ENCODE peak calls at places on chromosomes 5 and 9, in seven cellular contexts. One of them, this sample, is unnamed.

GRCh38 chr5:110757118-110757729 is 18.4 kb downstream of the SLC25A46 start:
- DNase-seq in HepG2: peak
- DNase-seq in NB4: peak
- DNase-seq in prostate gland: no peak
- DNase-seq in progenitor cell of endocrine pancreas: no peak
- DNase-seq in AG10803: peak
- DNase-seq in GM06990: no peak
- DNase-seq in this sample: no peak

GRCh38 chr9:33469891-33470290 is 3.8 kb downstream of the NOL6 start:
- DNase-seq in HepG2: no peak
- DNase-seq in NB4: no peak
- DNase-seq in prostate gland: no peak
- DNase-seq in progenitor cell of endocrine pancreas: no peak
- DNase-seq in AG10803: no peak
- DNase-seq in GM06990: no peak
- DNase-seq in this sample: no peak

GRCh38 chr9:126347911-126348760 is 21.5 kb downstream of the MVB12B start:
- DNase-seq in HepG2: no peak
- DNase-seq in NB4: no peak
- DNase-seq in prostate gland: no peak
- DNase-seq in progenitor cell of endocrine pancreas: no peak
- DNase-seq in AG10803: no peak
- DNase-seq in GM06990: no peak
- DNase-seq in this sample: no peak

GRCh38 chr9:14485366-14485765 is 171.4 kb upstream of the NFIB start:
- DNase-seq in HepG2: no peak
- DNase-seq in NB4: no peak
- DNase-seq in prostate gland: no peak
- DNase-seq in progenitor cell of endocrine pancreas: no peak
- DNase-seq in AG10803: no peak
- DNase-seq in GM06990: no peak
- DNase-seq in this sample: no peak

GRCh38 chr5:150484964-150485769 is 22.8 kb upstream of the NDST1 start:
- DNase-seq in HepG2: peak
- DNase-seq in NB4: no peak
- DNase-seq in prostate gland: no peak
- DNase-seq in progenitor cell of endocrine pancreas: peak
- DNase-seq in AG10803: no peak
- DNase-seq in GM06990: no peak
- DNase-seq in this sample: no peak

GRCh38 chr5:150295172-150295611 is 5.6 kb upstream of the CAMK2A start:
- DNase-seq in HepG2: peak
- DNase-seq in NB4: no peak
- DNase-seq in prostate gland: no peak
- DNase-seq in progenitor cell of endocrine pancreas: no peak
- DNase-seq in AG10803: peak
- DNase-seq in GM06990: no peak
- DNase-seq in this sample: no peak

GRCh38 chr9:133701321-133701980 is 36.7 kb downstream of the SARDH start:
- DNase-seq in HepG2: no peak
- DNase-seq in NB4: no peak
- DNase-seq in prostate gland: no peak
- DNase-seq in progenitor cell of endocrine pancreas: no peak
- DNase-seq in AG10803: peak
- DNase-seq in GM06990: no peak
- DNase-seq in this sample: no peak

GRCh38 chr5:87393331-87393730 is 19.4 kb downstream of the CCNH start:
- DNase-seq in HepG2: no peak
- DNase-seq in NB4: no peak
- DNase-seq in prostate gland: no peak
- DNase-seq in progenitor cell of endocrine pancreas: no peak
- DNase-seq in AG10803: peak
- DNase-seq in GM06990: no peak
- DNase-seq in this sample: no peak

GRCh38 chr5:172293054-172293744 is 9.6 kb upstream of the UBTD2 start:
- DNase-seq in HepG2: peak
- DNase-seq in NB4: peak
- DNase-seq in prostate gland: peak
- DNase-seq in progenitor cell of endocrine pancreas: peak
- DNase-seq in AG10803: peak
- DNase-seq in GM06990: peak
- DNase-seq in this sample: peak

GRCh38 chr5:136031713-136032112 is 2.9 kb downstream of the TGFBI start:
- DNase-seq in HepG2: no peak
- DNase-seq in NB4: no peak
- DNase-seq in prostate gland: no peak
- DNase-seq in progenitor cell of endocrine pancreas: no peak
- DNase-seq in AG10803: peak
- DNase-seq in GM06990: no peak
- DNase-seq in this sample: no peak

GRCh38 chr5:167765341-167765740 is 526.1 kb upstream of the WWC1 start:
- DNase-seq in HepG2: no peak
- DNase-seq in NB4: no peak
- DNase-seq in prostate gland: no peak
- DNase-seq in progenitor cell of endocrine pancreas: no peak
- DNase-seq in AG10803: peak
- DNase-seq in GM06990: no peak
- DNase-seq in this sample: no peak

GRCh38 chr9:136255166-136255538 is 9.5 kb upstream of the QSOX2 start:
- DNase-seq in HepG2: peak
- DNase-seq in NB4: peak
- DNase-seq in prostate gland: no peak
- DNase-seq in progenitor cell of endocrine pancreas: no peak
- DNase-seq in AG10803: no peak
- DNase-seq in GM06990: no peak
- DNase-seq in this sample: no peak

GRCh38 chr5:115415143-115415491 is 118.7 kb upstream of the CCDC112 start:
- DNase-seq in HepG2: peak
- DNase-seq in NB4: no peak
- DNase-seq in prostate gland: no peak
- DNase-seq in progenitor cell of endocrine pancreas: no peak
- DNase-seq in AG10803: peak
- DNase-seq in GM06990: no peak
- DNase-seq in this sample: peak

GRCh38 chr9:26725573-26725972 is 167.0 kb downstream of the CAAP1 start:
- DNase-seq in HepG2: no peak
- DNase-seq in NB4: no peak
- DNase-seq in prostate gland: no peak
- DNase-seq in progenitor cell of endocrine pancreas: no peak
- DNase-seq in AG10803: peak
- DNase-seq in GM06990: no peak
- DNase-seq in this sample: no peak

GRCh38 chr5:78534148-78535009 is 114.2 kb downstream of the LHFPL2 start:
- DNase-seq in HepG2: no peak
- DNase-seq in NB4: peak
- DNase-seq in prostate gland: no peak
- DNase-seq in progenitor cell of endocrine pancreas: no peak
- DNase-seq in AG10803: peak
- DNase-seq in GM06990: no peak
- DNase-seq in this sample: no peak

GRCh38 chr5:78974011-78974410 is 11.1 kb downstream of the ARSB start:
- DNase-seq in HepG2: no peak
- DNase-seq in NB4: no peak
- DNase-seq in prostate gland: no peak
- DNase-seq in progenitor cell of endocrine pancreas: no peak
- DNase-seq in AG10803: no peak
- DNase-seq in GM06990: no peak
- DNase-seq in this sample: no peak

GRCh38 chr5:128674837-128675446 is 136.9 kb upstream of the FBN2 start:
- DNase-seq in HepG2: peak
- DNase-seq in NB4: peak
- DNase-seq in prostate gland: no peak
- DNase-seq in progenitor cell of endocrine pancreas: peak
- DNase-seq in AG10803: peak
- DNase-seq in GM06990: no peak
- DNase-seq in this sample: peak

GRCh38 chr9:9950813-9951212 is 662.0 kb downstream of the PTPRD start:
- DNase-seq in HepG2: no peak
- DNase-seq in NB4: no peak
- DNase-seq in prostate gland: no peak
- DNase-seq in progenitor cell of endocrine pancreas: no peak
- DNase-seq in AG10803: peak
- DNase-seq in GM06990: no peak
- DNase-seq in this sample: no peak

GRCh38 chr5:90939208-90939607 is 380.6 kb downstream of the ADGRV1 start:
- DNase-seq in HepG2: no peak
- DNase-seq in NB4: no peak
- DNase-seq in prostate gland: no peak
- DNase-seq in progenitor cell of endocrine pancreas: no peak
- DNase-seq in AG10803: peak
- DNase-seq in GM06990: no peak
- DNase-seq in this sample: no peak

GRCh38 chr5:143638654-143639053 is 173.3 kb upstream of the HMHB1 start:
- DNase-seq in HepG2: no peak
- DNase-seq in NB4: no peak
- DNase-seq in prostate gland: no peak
- DNase-seq in progenitor cell of endocrine pancreas: no peak
- DNase-seq in AG10803: no peak
- DNase-seq in GM06990: no peak
- DNase-seq in this sample: peak

GRCh38 chr9:33350310-33350709 is 52.1 kb downstream of the AQP7 start:
- DNase-seq in HepG2: no peak
- DNase-seq in NB4: no peak
- DNase-seq in prostate gland: no peak
- DNase-seq in progenitor cell of endocrine pancreas: no peak
- DNase-seq in AG10803: peak
- DNase-seq in GM06990: no peak
- DNase-seq in this sample: no peak

GRCh38 chr9:111662851-111663823 is 1.7 kb downstream of the GNG10 start:
- DNase-seq in HepG2: no peak
- DNase-seq in NB4: no peak
- DNase-seq in prostate gland: no peak
- DNase-seq in progenitor cell of endocrine pancreas: peak
- DNase-seq in AG10803: no peak
- DNase-seq in GM06990: peak
- DNase-seq in this sample: peak

GRCh38 chr5:32123058-32123805 is 50.9 kb downstream of the GOLPH3 start:
- DNase-seq in HepG2: no peak
- DNase-seq in NB4: no peak
- DNase-seq in prostate gland: no peak
- DNase-seq in progenitor cell of endocrine pancreas: no peak
- DNase-seq in AG10803: no peak
- DNase-seq in GM06990: no peak
- DNase-seq in this sample: no peak

GRCh38 chr9:105194234-105194633 is 50.2 kb upstream of the SLC44A1 start:
- DNase-seq in HepG2: no peak
- DNase-seq in NB4: peak
- DNase-seq in prostate gland: no peak
- DNase-seq in progenitor cell of endocrine pancreas: no peak
- DNase-seq in AG10803: no peak
- DNase-seq in GM06990: no peak
- DNase-seq in this sample: no peak

GRCh38 chr9:108467653-108468324 is 388.0 kb downstream of the ACTL7B start:
- DNase-seq in HepG2: peak
- DNase-seq in NB4: no peak
- DNase-seq in prostate gland: no peak
- DNase-seq in progenitor cell of endocrine pancreas: no peak
- DNase-seq in AG10803: peak
- DNase-seq in GM06990: no peak
- DNase-seq in this sample: no peak

GRCh38 chr5:102747386-102748166 is 7.5 kb upstream of the PAM start:
- DNase-seq in HepG2: no peak
- DNase-seq in NB4: no peak
- DNase-seq in prostate gland: no peak
- DNase-seq in progenitor cell of endocrine pancreas: no peak
- DNase-seq in AG10803: no peak
- DNase-seq in GM06990: no peak
- DNase-seq in this sample: no peak
- TF ChIP-seq CTCF in HepG2: no peak
- TF ChIP-seq CTCF in NB4: no peak
- TF ChIP-seq CTCF in prostate gland: no peak
- TF ChIP-seq CTCF in progenitor cell of endocrine pancreas: no peak
- TF ChIP-seq CTCF in AG10803: no peak
- TF ChIP-seq CTCF in GM06990: no peak
- TF ChIP-seq CTCF in this sample: no peak

GRCh38 chr9:120711354-120711753 is 2.9 kb downstream of the MEGF9 start:
- DNase-seq in HepG2: no peak
- DNase-seq in NB4: no peak
- DNase-seq in prostate gland: no peak
- DNase-seq in progenitor cell of endocrine pancreas: no peak
- DNase-seq in AG10803: no peak
- DNase-seq in GM06990: no peak
- DNase-seq in this sample: no peak
- TF ChIP-seq CTCF in HepG2: no peak
- TF ChIP-seq CTCF in NB4: no peak
- TF ChIP-seq CTCF in prostate gland: peak
- TF ChIP-seq CTCF in progenitor cell of endocrine pancreas: no peak
- TF ChIP-seq CTCF in AG10803: peak
- TF ChIP-seq CTCF in GM06990: no peak
- TF ChIP-seq CTCF in this sample: no peak

DNA sequence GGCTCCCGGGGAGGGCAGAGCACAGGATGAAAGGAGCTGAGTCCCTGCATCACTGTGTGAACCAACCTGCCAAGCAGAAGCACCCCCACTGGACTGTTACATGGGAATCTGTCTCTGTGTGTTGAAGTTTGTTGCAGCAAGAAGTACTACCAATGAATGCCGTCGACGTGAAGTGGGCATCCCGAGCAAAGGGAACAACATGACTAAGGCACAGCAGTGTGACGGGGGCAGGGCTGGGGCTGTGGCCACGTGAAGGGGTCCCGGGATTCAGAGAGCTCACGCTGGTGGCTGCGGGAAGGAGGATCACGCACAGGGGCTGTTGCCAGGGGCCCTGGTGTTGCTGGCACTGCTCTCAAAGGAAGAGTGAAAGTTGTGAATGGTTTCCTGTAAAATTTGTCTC is 27.5 kb upstream of the GABBR2 start:
- DNase-seq in HepG2: no peak
- DNase-seq in NB4: no peak
- DNase-seq in prostate gland: no peak
- DNase-seq in progenitor cell of endocrine pancreas: no peak
- DNase-seq in AG10803: no peak
- DNase-seq in GM06990: no peak
- DNase-seq in this sample: no peak
- TF ChIP-seq CTCF in HepG2: no peak
- TF ChIP-seq CTCF in NB4: no peak
- TF ChIP-seq CTCF in prostate gland: no peak
- TF ChIP-seq CTCF in progenitor cell of endocrine pancreas: no peak
- TF ChIP-seq CTCF in AG10803: no peak
- TF ChIP-seq CTCF in GM06990: no peak
- TF ChIP-seq CTCF in this sample: no peak

DNA sequence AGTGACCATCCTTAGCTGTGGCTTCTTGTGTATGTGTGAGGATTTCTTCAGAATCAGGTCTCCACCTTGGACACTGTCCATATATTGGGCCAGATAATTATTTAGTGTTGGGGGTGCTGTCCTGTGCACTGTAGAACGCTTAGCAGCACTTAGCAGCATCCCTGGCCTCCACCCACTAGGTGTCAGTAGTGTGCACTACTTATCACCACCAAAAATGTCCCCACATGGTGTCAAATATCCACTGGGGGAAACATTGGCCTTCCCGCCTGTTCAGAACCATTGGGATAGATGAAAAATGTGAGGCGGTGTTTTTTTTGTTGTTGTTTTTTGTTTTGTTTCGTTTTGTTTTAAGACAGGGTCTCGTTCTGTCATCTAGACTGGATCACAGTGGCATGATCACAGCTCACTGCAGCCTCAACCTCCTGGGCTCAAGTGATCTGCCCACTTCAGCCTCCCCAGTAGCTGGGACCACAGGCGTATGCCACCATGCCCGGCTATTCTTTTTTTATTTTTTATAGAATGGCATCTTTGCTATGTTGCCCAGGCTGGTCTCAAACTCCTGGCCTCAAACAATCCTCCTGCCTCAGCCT is 67.7 kb downstream of the TENT4A start:
- DNase-seq in HepG2: peak
- DNase-seq in NB4: peak
- DNase-seq in prostate gland: no peak
- DNase-seq in progenitor cell of endocrine pancreas: no peak
- DNase-seq in AG10803: no peak
- DNase-seq in GM06990: no peak
- DNase-seq in this sample: peak
- TF ChIP-seq CTCF in HepG2: peak
- TF ChIP-seq CTCF in NB4: peak
- TF ChIP-seq CTCF in prostate gland: no peak
- TF ChIP-seq CTCF in progenitor cell of endocrine pancreas: peak
- TF ChIP-seq CTCF in AG10803: peak
- TF ChIP-seq CTCF in GM06990: peak
- TF ChIP-seq CTCF in this sample: no peak

This sample was measured in Caco-2.